ENCODE peak calls at places on chromosomes 6 and 20, in six cellular contexts. E is PC-3, L is heart left ventricle, W is ascending aorta, A is esophagus muscularis mucosa, R is mammary epithelial cell. K is an unnamed sample.

GRCh38 chr6:23518294-23518693 is 607.7 kb upstream of the NRSN1 start:
- DNase-seq in W (no peak), L (no peak), A (no peak), R (no peak), E (no peak), K (no peak)

GRCh38 chr6:13014551-13015378 is 298.2 kb downstream of the PHACTR1 start:
- DNase-seq in L (peak), W (no peak), A (no peak), R (no peak), E (no peak), K (peak)

GRCh38 chr6:22788038-22788437 is 218.7 kb downstream of the HDGFL1 start:
- DNase-seq in E (no peak), L (no peak), W (no peak), R (no peak), A (no peak), K (no peak)

GRCh38 chr20:62475819-62476073 is at the start of gene GATA5:
- DNase-seq in L (no peak), W (no peak), E (no peak), A (no peak), R (no peak), K (no peak)

GRCh38 chr6:18503588-18504231 is 116.6 kb downstream of the RNF144B start:
- DNase-seq in R (peak), W (no peak), L (peak), A (peak), E (peak), K (peak)

GRCh38 chr20:32536861-32537656 is 48.1 kb downstream of the NOL4L start:
- DNase-seq in W (no peak), L (no peak), A (no peak), E (peak), R (no peak), K (peak)

GRCh38 chr20:1934578-1935573 is 39.7 kb downstream of the SIRPA start:
- DNase-seq in R (peak), E (no peak), L (no peak), A (peak), W (peak), K (peak)

GRCh38 chr6:15739867-15740266 is 77.0 kb upstream of the DTNBP1 start:
- DNase-seq in R (no peak), W (no peak), E (no peak), L (no peak), A (no peak), K (no peak)

GRCh38 chr20:49982072-49982345 is 771 bp upstream of the SNAI1 start:
- DNase-seq in E (no peak), W (no peak), L (no peak), R (no peak), A (no peak), K (no peak)

GRCh38 chr6:4380881-4381281 is 245.5 kb upstream of the ECI2 start:
- DNase-seq in A (no peak), E (no peak), W (no peak), L (peak), R (no peak), K (no peak)

GRCh38 chr6:16804515-16805161 is 43.4 kb upstream of the ATXN1 start:
- DNase-seq in R (no peak), L (no peak), E (no peak), W (no peak), A (no peak), K (no peak)

GRCh38 chr6:53066059-53066406 is 829 bp downstream of the FBXO9 start:
- DNase-seq in E (peak), R (peak), A (no peak), W (no peak), L (peak), K (peak)

GRCh38 chr6:133341607-133342158 is 100.5 kb downstream of the EYA4 start:
- DNase-seq in W (no peak), L (no peak), E (peak), A (no peak), R (no peak), K (no peak)

GRCh38 chr6:74177496-74177895 is 481.5 kb downstream of the CD109 start:
- DNase-seq in E (no peak), R (no peak), A (no peak), L (no peak), W (no peak), K (no peak)

GRCh38 chr6:22194188-22194921 is 102.5 kb downstream of the PRL start:
- DNase-seq in A (no peak), E (no peak), L (no peak), R (peak), W (no peak), K (no peak)

GRCh38 chr6:127118505-127119360 is at the start of gene RSPO3:
- DNase-seq in E (no peak), A (no peak), L (no peak), R (peak), W (no peak), K (peak)

GRCh38 chr6:36131517-36132220 is 1.4 kb downstream of the MAPK13 start:
- DNase-seq in L (no peak), W (no peak), R (no peak), A (no peak), E (peak), K (peak)

GRCh38 chr20:49306903-49307336 is 29.1 kb upstream of the ZNFX1 start:
- DNase-seq in E (no peak), A (no peak), L (no peak), W (no peak), R (no peak), K (no peak)

GRCh38 chr6:44227138-44227770 is 3.9 kb downstream of the SLC29A1 start:
- DNase-seq in E (no peak), R (peak), L (no peak), A (no peak), W (no peak), K (no peak)

GRCh38 chr6:16472349-16473069 is 234.1 kb downstream of the GMPR start:
- DNase-seq in R (no peak), W (no peak), A (no peak), E (peak), L (no peak), K (no peak)

GRCh38 chr6:104855507-104855906 is 4.2 kb downstream of the HACE1 start:
- DNase-seq in W (no peak), L (no peak), E (peak), R (peak), A (no peak), K (no peak)

GRCh38 chr6:12943549-12943948 is 227.0 kb downstream of the PHACTR1 start:
- DNase-seq in E (no peak), L (no peak), W (no peak), A (no peak), R (no peak), K (no peak)

GRCh38 chr6:89887452-89888137 is 6.7 kb upstream of the GJA10 start:
- DNase-seq in E (no peak), W (no peak), L (no peak), R (no peak), A (no peak), K (peak)

GRCh38 chr6:50699086-50699886 is 14.0 kb upstream of the TFAP2D start:
- DNase-seq in R (no peak), L (no peak), E (no peak), A (no peak), W (no peak), K (no peak)

GRCh38 chr20:61356171-61356570 is 104.1 kb downstream of the CDH4 start:
- DNase-seq in R (no peak), W (no peak), E (no peak), A (no peak), L (no peak), K (no peak)

GRCh38 chr20:61355096-61355495 is 103.0 kb downstream of the CDH4 start:
- DNase-seq in R (no peak), A (no peak), W (no peak), L (no peak), E (no peak), K (no peak)

GRCh38 chr20:61357119-61357518 is 105.1 kb downstream of the CDH4 start:
- DNase-seq in W (no peak), A (no peak), L (no peak), R (no peak), E (no peak), K (no peak)

GRCh38 chr20:61354501-61354900 is 102.4 kb downstream of the CDH4 start:
- DNase-seq in A (no peak), W (no peak), R (no peak), L (no peak), E (no peak), K (no peak)

GRCh38 chr20:61355585-61355984 is 103.5 kb downstream of the CDH4 start:
- DNase-seq in R (no peak), W (no peak), L (no peak), A (no peak), E (no peak), K (no peak)
- H3K27ac ChIP-seq in R (no peak), W (no peak), L (no peak), A (no peak), E (no peak), K (no peak)

GRCh38 chr20:33668087-33668790 is 1.5 kb downstream of the ACTL10 start:
- DNase-seq in A (peak), R (no peak), E (no peak), L (peak), W (no peak), K (peak)
- H3K4me3 ChIP-seq in A (peak), R (no peak), E (peak), L (peak), W (peak), K (no peak)

GRCh38 chr20:3616250-3616649 is 46.9 kb downstream of the GFRA4 start:
- DNase-seq in R (peak), L (peak), W (no peak), A (peak), E (peak), K (no peak)

GRCh38 chr20:3622411-3622810 is 40.8 kb downstream of the GFRA4 start:
- DNase-seq in E (no peak), L (no peak), R (no peak), W (no peak), A (no peak), K (no peak)

GRCh38 chr20:3621111-3621510 is 42.1 kb downstream of the GFRA4 start:
- DNase-seq in A (peak), E (no peak), W (no peak), L (no peak), R (no peak), K (no peak)
- TF ChIP-seq CTCF in A (no peak), E (no peak), W (no peak), L (no peak), R (no peak), K (no peak)

GRCh38 chr20:25327521-25328235 is 63.0 kb downstream of the ABHD12 start:
- DNase-seq in W (no peak), R (no peak), E (no peak), A (no peak), L (no peak), K (no peak)

GRCh38 chr20:25324412-25324811 is 66.2 kb downstream of the ABHD12 start:
- DNase-seq in L (no peak), A (no peak), R (no peak), E (no peak), W (peak), K (peak)

GRCh38 chr20:25323486-25324246 is 67.0 kb downstream of the ABHD12 start:
- DNase-seq in E (no peak), L (no peak), W (no peak), A (no peak), R (no peak), K (peak)

GRCh38 chr20:25325997-25326396 is 64.6 kb downstream of the ABHD12 start:
- DNase-seq in L (no peak), R (no peak), A (no peak), W (no peak), E (no peak), K (no peak)

DNA sequence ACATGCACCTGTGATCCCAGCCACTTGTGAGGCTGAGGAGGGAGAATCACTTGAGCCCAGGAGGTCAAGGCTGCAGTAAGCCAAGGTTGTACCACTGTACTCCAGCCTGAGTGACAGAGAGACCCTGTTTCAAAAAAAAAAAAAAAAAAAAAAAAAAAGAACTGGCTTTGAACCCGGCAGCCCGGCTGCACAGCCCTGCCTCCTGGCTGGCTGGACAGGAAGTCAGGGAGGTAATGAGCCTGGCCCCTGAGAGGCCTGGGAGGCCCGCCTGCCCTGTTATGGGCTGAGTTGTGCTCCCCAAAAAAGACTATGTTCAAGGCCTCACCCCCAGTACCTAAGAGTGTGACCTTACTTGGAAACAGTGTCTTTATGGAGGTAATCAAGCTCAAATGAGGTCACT is 65.6 kb downstream of the ABHD12 start:
- DNase-seq in L (no peak), W (no peak), R (no peak), E (no peak), A (no peak), K (peak)
- H3K27ac ChIP-seq in L (no peak), W (no peak), R (no peak), E (no peak), A (no peak), K (no peak)

GRCh38 chr6:169215201-169215661 is 38.4 kb downstream of the THBS2 start:
- DNase-seq in R (no peak), A (peak), L (no peak), W (no peak), E (no peak), K (peak)

GRCh38 chr6:169211881-169212280 is 41.8 kb downstream of the THBS2 start:
- DNase-seq in L (no peak), E (no peak), W (no peak), A (peak), R (no peak), K (no peak)

GRCh38 chr6:169212436-169212835 is 41.2 kb downstream of the THBS2 start:
- DNase-seq in R (no peak), E (no peak), A (no peak), L (no peak), W (no peak), K (no peak)

GRCh38 chr6:169213814-169214520 is 39.7 kb downstream of the THBS2 start:
- DNase-seq in L (no peak), A (peak), E (no peak), W (no peak), R (no peak), K (peak)

DNA sequence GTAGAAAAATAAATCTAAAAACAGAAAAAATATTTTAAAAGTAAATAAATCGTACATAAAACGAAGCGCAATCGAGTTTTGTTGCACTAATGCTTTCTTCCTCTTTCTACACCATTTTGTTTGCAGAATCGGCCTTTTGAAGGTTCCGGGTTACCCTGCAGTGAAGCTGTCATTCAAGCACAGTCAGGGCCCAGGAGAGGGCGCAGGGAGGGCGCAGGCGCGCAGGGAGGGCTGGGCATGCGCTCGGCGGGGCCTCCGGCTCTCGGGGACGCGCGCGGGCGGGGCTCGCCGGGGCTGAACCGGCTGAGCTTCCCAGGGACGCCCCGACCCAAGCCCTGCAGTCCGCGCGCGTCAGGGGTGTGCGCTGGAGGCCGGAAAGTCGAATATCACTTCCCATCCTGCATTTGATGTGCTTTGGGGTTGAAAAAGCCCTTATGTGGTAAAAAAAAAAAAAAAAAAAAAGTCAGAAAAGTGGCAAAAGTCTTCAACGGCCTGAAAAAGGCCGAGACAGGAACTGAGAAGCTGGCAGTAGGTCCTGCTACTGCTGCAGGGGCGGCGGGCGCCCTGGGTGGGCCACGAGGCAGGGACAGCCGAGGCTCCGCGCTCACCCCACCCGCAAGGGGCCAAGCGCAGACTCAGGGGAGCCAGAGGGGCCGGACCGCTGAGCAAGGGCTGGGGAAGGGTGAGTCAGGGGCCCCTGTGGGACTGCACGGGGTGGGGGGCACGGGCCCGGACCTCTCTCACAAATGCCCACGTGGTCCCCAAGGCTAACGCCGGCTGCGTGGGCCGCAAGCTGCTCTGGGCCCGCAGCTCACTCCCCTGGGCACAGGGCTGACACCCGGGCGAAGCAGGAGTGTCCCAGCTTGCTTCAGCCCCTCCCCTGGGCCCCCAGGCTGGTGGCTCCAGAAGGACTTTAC is 40.5 kb downstream of the THBS2 start:
- DNase-seq in W (peak), R (peak), E (peak), A (peak), L (peak), K (peak)
- H3K4me3 ChIP-seq in W (peak), R (peak), E (peak), A (peak), L (peak), K (peak)

GRCh38 chr6:150741633-150742200 is 123.8 kb upstream of the MTHFD1L start:
- DNase-seq in W (no peak), L (peak), E (peak), A (peak), R (no peak), K (no peak)
- TF ChIP-seq CTCF in W (no peak), L (peak), E (peak), A (peak), R (peak), K (peak)

DNA sequence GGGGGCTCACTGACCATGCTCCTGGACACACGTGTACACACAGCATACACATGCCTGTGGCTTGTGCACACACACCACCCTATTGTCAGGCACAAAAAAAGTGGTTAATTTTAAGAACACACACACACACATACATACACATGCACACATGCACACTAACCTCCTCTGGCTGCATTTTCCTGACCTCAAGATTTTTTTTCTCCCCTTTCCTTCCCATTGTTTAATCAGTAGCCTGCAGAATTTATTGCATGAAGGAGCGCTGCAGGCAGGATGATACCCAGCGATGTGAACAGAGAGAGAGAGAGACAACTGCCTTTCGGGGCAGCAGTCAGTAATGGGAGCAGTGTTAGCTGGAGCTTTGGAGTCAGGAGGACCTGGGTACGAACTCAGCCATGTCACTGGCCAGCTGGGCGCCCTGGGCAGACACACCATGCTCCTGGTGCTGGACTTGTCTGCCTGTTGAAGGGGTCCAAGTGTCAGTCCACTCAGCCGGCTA is 990 bp upstream of the TRAF3IP2 start:
- DNase-seq in W (no peak), R (no peak), L (no peak), A (no peak), E (no peak), K (no peak)
- H3K27ac ChIP-seq in W (peak), R (peak), L (peak), A (peak), E (peak), K (no peak)

K was measured in kidney.